ENCODE peak calls at places on chromosomes 11 and 22, in eight cellular contexts. One of them, this sample, is unnamed.

GRCh38 chr22:49305215-49305965 is 522.3 kb downstream of the BRD1 start:
- DNase-seq in HAP-1: peak; percentile 84
- DNase-seq in ovary: peak; percentile 62
- DNase-seq in cardiac fibroblast: peak; percentile 1
- DNase-seq in naive thymus-derived CD8-positive, alpha-beta T cell: peak; percentile 52
- DNase-seq in A172: no peak
- DNase-seq in heart right ventricle: peak; percentile 73
- DNase-seq in stomach: peak; percentile 40
- DNase-seq in this sample: peak; percentile 42

GRCh38 chr22:23570681-23571080 is 9.4 kb downstream of the IGLL1 start:
- DNase-seq in HAP-1: no peak
- DNase-seq in ovary: peak; percentile 11
- DNase-seq in cardiac fibroblast: no peak
- DNase-seq in naive thymus-derived CD8-positive, alpha-beta T cell: no peak
- DNase-seq in A172: no peak
- DNase-seq in heart right ventricle: no peak
- DNase-seq in stomach: no peak
- DNase-seq in this sample: no peak

GRCh38 chr22:26781591-26781990 is 124.2 kb downstream of the MIAT start:
- DNase-seq in HAP-1: no peak
- DNase-seq in ovary: no peak
- DNase-seq in cardiac fibroblast: no peak
- DNase-seq in naive thymus-derived CD8-positive, alpha-beta T cell: no peak
- DNase-seq in A172: no peak
- DNase-seq in heart right ventricle: no peak
- DNase-seq in stomach: no peak
- DNase-seq in this sample: no peak

GRCh38 chr11:67504023-67504949 is 877 bp downstream of the PITPNM1 start:
- DNase-seq in HAP-1: peak; percentile 66
- DNase-seq in ovary: no peak
- DNase-seq in cardiac fibroblast: peak; percentile 58
- DNase-seq in naive thymus-derived CD8-positive, alpha-beta T cell: peak; percentile 41
- DNase-seq in A172: peak; percentile 19
- DNase-seq in heart right ventricle: peak; percentile 44
- DNase-seq in stomach: no peak
- DNase-seq in this sample: no peak

GRCh38 chr11:26150046-26150445 is 181.9 kb upstream of the ANO3 start:
- DNase-seq in HAP-1: no peak
- DNase-seq in ovary: no peak
- DNase-seq in cardiac fibroblast: no peak
- DNase-seq in naive thymus-derived CD8-positive, alpha-beta T cell: no peak
- DNase-seq in A172: no peak
- DNase-seq in heart right ventricle: no peak
- DNase-seq in stomach: no peak
- DNase-seq in this sample: no peak

GRCh38 chr11:45517171-45517770 is 148.2 kb downstream of the CHST1 start:
- DNase-seq in HAP-1: no peak
- DNase-seq in ovary: no peak
- DNase-seq in cardiac fibroblast: no peak
- DNase-seq in naive thymus-derived CD8-positive, alpha-beta T cell: no peak
- DNase-seq in A172: peak; percentile 4
- DNase-seq in heart right ventricle: no peak
- DNase-seq in stomach: no peak
- DNase-seq in this sample: no peak

GRCh38 chr11:75371930-75372876 is 20.7 kb upstream of the ARRB1 start:
- DNase-seq in HAP-1: no peak
- DNase-seq in ovary: no peak
- DNase-seq in cardiac fibroblast: peak; percentile 34
- DNase-seq in naive thymus-derived CD8-positive, alpha-beta T cell: no peak
- DNase-seq in A172: peak; percentile 80
- DNase-seq in heart right ventricle: no peak
- DNase-seq in stomach: no peak
- DNase-seq in this sample: no peak

GRCh38 chr11:130261546-130261945 is 53.2 kb downstream of the ZBTB44 start:
- DNase-seq in HAP-1: no peak
- DNase-seq in ovary: no peak
- DNase-seq in cardiac fibroblast: no peak
- DNase-seq in naive thymus-derived CD8-positive, alpha-beta T cell: no peak
- DNase-seq in A172: no peak
- DNase-seq in heart right ventricle: no peak
- DNase-seq in stomach: no peak
- DNase-seq in this sample: no peak

GRCh38 chr11:19430346-19431058 is 189.8 kb upstream of the E2F8 start:
- DNase-seq in HAP-1: peak; percentile 17
- DNase-seq in ovary: no peak
- DNase-seq in cardiac fibroblast: peak; percentile 86
- DNase-seq in naive thymus-derived CD8-positive, alpha-beta T cell: no peak
- DNase-seq in A172: no peak
- DNase-seq in heart right ventricle: no peak
- DNase-seq in stomach: no peak
- DNase-seq in this sample: no peak

GRCh38 chr11:57597461-57597892 is at the start of gene SERPING1:
- DNase-seq in HAP-1: peak; percentile 12
- DNase-seq in ovary: peak; percentile 82
- DNase-seq in cardiac fibroblast: peak; percentile 79
- DNase-seq in naive thymus-derived CD8-positive, alpha-beta T cell: no peak
- DNase-seq in A172: no peak
- DNase-seq in heart right ventricle: peak; percentile 73
- DNase-seq in stomach: peak; percentile 34
- DNase-seq in this sample: no peak

GRCh38 chr22:40757071-40757470 is 62.1 kb downstream of the SLC25A17 start:
- DNase-seq in HAP-1: no peak
- DNase-seq in ovary: no peak
- DNase-seq in cardiac fibroblast: peak; percentile 6
- DNase-seq in naive thymus-derived CD8-positive, alpha-beta T cell: no peak
- DNase-seq in A172: no peak
- DNase-seq in heart right ventricle: no peak
- DNase-seq in stomach: no peak
- DNase-seq in this sample: no peak

GRCh38 chr11:46951864-46952263 is 15.3 kb downstream of the CSTPP1 start:
- DNase-seq in HAP-1: peak; percentile 53
- DNase-seq in ovary: no peak
- DNase-seq in cardiac fibroblast: no peak
- DNase-seq in naive thymus-derived CD8-positive, alpha-beta T cell: no peak
- DNase-seq in A172: no peak
- DNase-seq in heart right ventricle: no peak
- DNase-seq in stomach: no peak
- DNase-seq in this sample: no peak

GRCh38 chr11:79018371-79018849 is 422.4 kb downstream of the TENM4 start:
- DNase-seq in HAP-1: no peak
- DNase-seq in ovary: peak; percentile 44
- DNase-seq in cardiac fibroblast: peak; percentile 86
- DNase-seq in naive thymus-derived CD8-positive, alpha-beta T cell: no peak
- DNase-seq in A172: peak; percentile 38
- DNase-seq in heart right ventricle: no peak
- DNase-seq in stomach: no peak
- DNase-seq in this sample: no peak

GRCh38 chr11:77993902-77994301 is 566 bp downstream of the INTS4 start:
- DNase-seq in HAP-1: no peak
- DNase-seq in ovary: no peak
- DNase-seq in cardiac fibroblast: no peak
- DNase-seq in naive thymus-derived CD8-positive, alpha-beta T cell: peak; percentile 1
- DNase-seq in A172: no peak
- DNase-seq in heart right ventricle: no peak
- DNase-seq in stomach: no peak
- DNase-seq in this sample: no peak

GRCh38 chr11:32033491-32033890 is 57.4 kb upstream of the RCN1 start:
- DNase-seq in HAP-1: no peak
- DNase-seq in ovary: no peak
- DNase-seq in cardiac fibroblast: peak; percentile 33
- DNase-seq in naive thymus-derived CD8-positive, alpha-beta T cell: no peak
- DNase-seq in A172: no peak
- DNase-seq in heart right ventricle: no peak
- DNase-seq in stomach: no peak
- DNase-seq in this sample: no peak